ENCODE peak calls at places on chromosome 17, in four cellular contexts. L, Z, A and V are unnamed samples. For H3K9me3, the result is how much of the 10 kb centered on the place peaks cover.

GRCh38 chr17:66920426-66920825 is 44.1 kb upstream of the CACNG4 start:
- DNase-seq in L (no peak), Z (no peak), A (no peak), V (no peak)

GRCh38 chr17:81334419-81334896 is 39.4 kb upstream of the SLC38A10 start:
- DNase-seq in L (no peak), Z (peak), A (no peak), V (no peak)

GRCh38 chr17:14057591-14057990 is 11.7 kb upstream of the COX10 start:
- DNase-seq in L (no peak), Z (no peak), A (no peak), V (no peak)

GRCh38 chr17:30558313-30559195 is 81.3 kb downstream of the GOSR1 start:
- DNase-seq in L (no peak), Z (no peak), A (no peak), V (no peak)

GRCh38 chr17:1087381-1088241 is 90.7 kb downstream of the TIMM22 start:
- DNase-seq in L (peak), Z (peak), A (peak), V (no peak)

GRCh38 chr17:36127199-36127881 is 23.7 kb downstream of the CCL4 start:
- DNase-seq in L (no peak), Z (no peak), A (no peak), V (no peak)

GRCh38 chr17:58960068-58960467 is 146.6 kb downstream of the TRIM37 start:
- DNase-seq in L (no peak), Z (no peak), A (no peak), V (no peak)

GRCh38 chr17:44916781-44917241 is 1.5 kb upstream of the GFAP start:
- DNase-seq in L (peak), Z (peak), A (no peak), V (no peak)

GRCh38 chr17:42329025-42329976 is 41.0 kb downstream of the STAT5A start:
- DNase-seq in L (no peak), Z (no peak), A (peak), V (no peak)

GRCh38 chr17:9258115-9259020 is 237.1 kb downstream of the NTN1 start:
- DNase-seq in L (no peak), Z (peak), A (no peak), V (no peak)

GRCh38 chr17:36934144-36934758 is 3.0 kb upstream of the LHX1 start:
- DNase-seq in L (no peak), Z (no peak), A (peak), V (no peak)

GRCh38 chr17:79890706-79891105 is 51.5 kb upstream of the CBX4 start:
- DNase-seq in L (no peak), Z (no peak), A (no peak), V (no peak)

GRCh38 chr17:14014647-14015046 is 54.7 kb upstream of the COX10 start:
- DNase-seq in L (no peak), Z (no peak), A (no peak), V (no peak)

GRCh38 chr17:65049085-65049756 is 7.3 kb downstream of the GNA13 start:
- DNase-seq in L (no peak), Z (no peak), A (no peak), V (no peak)

GRCh38 chr17:30091771-30092170 is 24.8 kb upstream of the NSRP1 start:
- DNase-seq in L (no peak), Z (no peak), A (no peak), V (no peak)

GRCh38 chr17:8189041-8189710 is 804 bp downstream of the BORCS6 start:
- DNase-seq in L (no peak), Z (peak), A (peak), V (no peak)

GRCh38 chr17:879546-879945 is 97.4 kb downstream of the MRM3 start:
- DNase-seq in L (peak), Z (peak), A (peak), V (peak)

GRCh38 chr17:29577778-29578211 is 9.3 kb downstream of the TP53I13 start:
- DNase-seq in L (peak), Z (peak), A (no peak), V (no peak)

GRCh38 chr17:40313660-40314556 is 4.9 kb downstream of the RARA start:
- DNase-seq in L (no peak), Z (no peak), A (no peak), V (no peak)

GRCh38 chr17:78396436-78397335 is 18.2 kb downstream of the PGS1 start:
- DNase-seq in L (peak), Z (no peak), A (no peak), V (no peak)

GRCh38 chr17:44878627-44879221 is 20.5 kb downstream of the EFTUD2 start:
- DNase-seq in L (peak), Z (no peak), A (peak), V (no peak)

GRCh38 chr17:39576187-39576586 is 31.5 kb downstream of the NEUROD2 start:
- DNase-seq in L (no peak), Z (no peak), A (peak), V (no peak)

GRCh38 chr17:79126139-79126538 is 51.5 kb downstream of the ENGASE start:
- DNase-seq in L (no peak), Z (no peak), A (peak), V (no peak)

GRCh38 chr17:42289863-42290165 is 1.5 kb downstream of the STAT5A start:
- DNase-seq in L (no peak), Z (no peak), A (no peak), V (no peak)

GRCh38 chr17:80761421-80761871 is 216.8 kb downstream of the RPTOR start:
- DNase-seq in L (no peak), Z (no peak), A (no peak), V (peak)

GRCh38 chr17:13311301-13311700 is 290.4 kb downstream of the HS3ST3A1 start:
- DNase-seq in L (no peak), Z (no peak), A (no peak), V (no peak)

GRCh38 chr17:12627776-12628491 is 37.8 kb upstream of the MYOCD start:
- DNase-seq in L (no peak), Z (no peak), A (no peak), V (no peak)

GRCh38 chr17:5181509-5182305 is 10.0 kb downstream of the ZNF594 start:
- DNase-seq in L (no peak), Z (no peak), A (no peak), V (no peak)
- H3K9me3 ChIP-seq in L (under half), Z (half or more), A (half or more), V (under half)

DNA sequence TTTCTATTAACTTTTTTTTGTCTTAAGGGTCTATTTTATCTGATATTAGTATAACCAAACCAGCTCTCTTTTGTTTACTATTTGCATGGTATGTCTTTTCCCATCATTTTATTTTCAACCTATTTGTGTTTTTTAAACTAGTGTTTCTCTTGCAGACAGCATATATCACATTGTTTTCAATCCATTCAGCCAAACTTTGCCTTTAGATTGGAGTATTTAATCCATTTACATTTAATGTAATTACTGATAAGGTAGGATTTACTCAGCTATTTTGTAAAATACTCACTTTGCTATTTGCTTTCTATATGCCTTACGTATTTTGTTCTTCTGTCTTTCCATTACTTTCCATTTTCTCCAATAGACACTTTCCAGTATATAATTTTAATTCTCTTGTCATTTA is 108.0 kb upstream of the NACA2 start:
- DNase-seq in L (no peak), Z (no peak), A (no peak), V (no peak)
- H3K9me3 ChIP-seq in L (under half), Z (half or more), A (under half), V (under half)

GRCh38 chr17:82949984-82950383 is 110.2 kb upstream of the ZNF750 start:
- DNase-seq in L (no peak), Z (peak), A (no peak), V (no peak)

GRCh38 chr17:82949361-82949760 is 109.5 kb upstream of the ZNF750 start:
- DNase-seq in L (no peak), Z (peak), A (no peak), V (no peak)

GRCh38 chr17:82948081-82948511 is 108.3 kb upstream of the ZNF750 start:
- DNase-seq in L (no peak), Z (peak), A (no peak), V (no peak)

GRCh38 chr17:82947051-82947991 is 107.5 kb upstream of the ZNF750 start:
- DNase-seq in L (no peak), Z (no peak), A (no peak), V (no peak)

DNA sequence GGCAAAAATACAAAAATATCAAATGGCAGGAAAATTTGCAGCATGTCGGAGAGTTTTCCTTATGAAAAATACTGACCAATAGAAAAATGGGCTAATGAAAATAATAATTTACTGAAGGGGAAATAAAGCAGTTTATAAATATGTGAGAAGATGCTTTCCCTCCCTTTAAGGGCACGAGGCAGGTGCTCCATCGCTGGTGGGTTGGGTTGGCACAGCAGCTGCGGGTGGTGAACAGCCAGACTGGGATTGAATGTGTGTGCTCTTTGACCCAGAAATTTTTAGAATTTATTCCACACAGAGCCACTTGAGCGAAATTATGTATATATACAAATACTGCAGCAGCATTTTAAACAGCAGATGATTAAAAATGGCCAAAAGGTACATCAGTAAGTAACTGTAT is 109.1 kb upstream of the ZNF750 start:
- DNase-seq in L (no peak), Z (peak), A (no peak), V (no peak)
- H3K9me3 ChIP-seq in L (under half), Z (under half), A (under half), V (under half)

GRCh38 chr17:22511431-22511830 is 819.1 kb downstream of the KCNJ18 start:
- DNase-seq in L (no peak), Z (no peak), A (no peak), V (no peak)
- H3K9me3 ChIP-seq in L (under half), Z (under half), A (under half), V (under half)

DNA sequence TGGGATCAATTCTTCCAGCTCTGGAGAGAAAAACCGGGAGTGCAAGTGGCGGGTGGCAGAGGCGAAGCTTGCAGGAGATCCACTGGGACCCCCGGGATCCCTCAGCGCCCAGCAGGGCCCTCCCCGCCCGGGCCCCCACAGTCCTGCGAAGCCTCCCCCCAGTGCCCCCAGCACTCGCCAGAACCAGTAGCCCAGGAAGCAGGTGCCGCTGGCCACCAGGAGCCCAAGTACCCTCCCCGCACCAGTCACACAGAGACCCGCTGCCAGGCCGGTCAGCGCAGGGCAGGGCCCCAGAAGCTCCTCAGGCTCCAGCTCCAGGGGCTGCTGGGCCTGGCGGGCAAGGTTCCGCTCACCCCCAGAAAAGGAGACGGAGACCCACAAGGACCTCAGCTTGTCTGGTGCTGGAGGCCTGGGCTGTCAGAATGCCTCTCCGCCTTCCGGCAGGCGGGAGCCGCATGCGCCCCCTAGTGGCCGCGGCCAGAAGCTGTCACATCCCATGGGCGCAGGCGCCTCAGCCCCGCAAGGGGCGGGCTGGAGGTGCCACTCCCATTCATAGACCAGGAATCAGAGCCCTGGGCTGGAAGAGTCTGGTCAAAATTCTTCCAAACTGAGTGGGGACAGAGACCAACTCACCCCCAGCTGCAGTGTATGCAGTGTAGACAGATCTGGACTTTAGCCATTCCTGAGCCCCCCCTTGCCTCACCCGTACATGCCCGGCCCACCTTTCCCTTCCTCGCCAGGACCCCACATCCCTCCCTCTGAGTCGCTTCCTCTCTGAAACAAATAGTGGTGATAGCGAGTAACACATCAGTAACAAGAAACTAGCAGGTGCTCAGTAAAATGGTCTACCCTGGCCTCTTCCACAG is 1002.3 kb downstream of the KCNJ18 start:
- DNase-seq in L (no peak), Z (no peak), A (no peak), V (no peak)
- H3K9me3 ChIP-seq in L (under half), Z (half or more), A (under half), V (under half)

GRCh38 chr17:28472871-28473497 is 460 bp upstream of the SLC13A2 start:
- DNase-seq in L (no peak), Z (no peak), A (no peak), V (no peak)

GRCh38 chr17:28474035-28474640 is 694 bp downstream of the SLC13A2 start:
- DNase-seq in L (no peak), Z (no peak), A (no peak), V (no peak)

GRCh38 chr17:28475151-28475900 is 1.9 kb downstream of the SLC13A2 start:
- DNase-seq in L (no peak), Z (no peak), A (no peak), V (no peak)

GRCh38 chr17:28471531-28472342 is 1.7 kb upstream of the SLC13A2 start:
- DNase-seq in L (no peak), Z (no peak), A (no peak), V (no peak)

DNA sequence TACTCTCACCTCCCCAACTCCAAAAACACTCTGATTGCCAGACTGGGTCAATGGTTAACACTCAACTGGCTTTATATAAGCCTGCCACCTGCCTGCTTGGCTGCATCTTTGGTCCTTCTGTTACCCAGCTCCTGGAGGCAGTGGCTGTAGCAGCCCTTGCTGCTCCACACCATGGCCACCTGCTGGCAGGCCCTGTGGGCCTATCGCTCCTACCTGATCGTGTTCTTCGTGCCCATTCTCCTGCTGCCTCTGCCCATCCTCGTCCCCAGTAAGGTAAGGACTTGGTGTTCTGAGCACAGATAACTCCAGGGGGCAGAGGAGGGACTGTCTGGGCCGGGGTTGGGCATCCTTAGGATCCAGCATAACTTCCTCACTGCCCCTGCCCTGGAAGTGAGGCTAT is at the start of gene SLC13A2:
- DNase-seq in L (no peak), Z (no peak), A (no peak), V (no peak)
- H3K9me3 ChIP-seq in L (under half), Z (under half), A (under half), V (under half)

GRCh38 chr17:72797142-72797541 is 295.3 kb downstream of the SLC39A11 start:
- DNase-seq in L (no peak), Z (no peak), A (no peak), V (no peak)
- H3K9me3 ChIP-seq in L (under half), Z (half or more), A (under half), V (under half)